ENCODE peak calls at places on chromosomes 11 and 22, in five cellular contexts. B is astrocyte, W is Calu3, G is spleen, P is fibroblast of the aortic adventitia. X is an unnamed sample.

GRCh38 chr22:33513388-33514336 is 406.6 kb downstream of the LARGE1 start:
- DNase-seq in B (peak; percentile 10), P (peak; percentile 62), G (no peak), W (no peak), X (no peak)

GRCh38 chr22:31822523-31822922 is 68.7 kb downstream of the DEPDC5 start:
- DNase-seq in G (no peak), W (no peak), B (no peak), P (no peak), X (no peak)

GRCh38 chr11:68431984-68432600 is 28.5 kb upstream of the PPP6R3 start:
- DNase-seq in G (no peak), B (no peak), W (no peak), P (no peak), X (no peak)

GRCh38 chr22:50672471-50673230 is at the start of gene SHANK3:
- DNase-seq in P (no peak), B (no peak), G (peak; percentile 89), W (no peak), X (no peak)

GRCh38 chr22:42814215-42814614 is 42.9 kb downstream of the ARFGAP3 start:
- DNase-seq in P (peak; percentile 20), B (no peak), G (no peak), W (no peak), X (no peak)

GRCh38 chr11:71454470-71455113 is 1.6 kb downstream of the NADSYN1 start:
- DNase-seq in P (no peak), G (peak; percentile 68), B (no peak), W (peak; percentile 43), X (peak; percentile 68)

GRCh38 chr11:116853461-116854073 is 16.1 kb upstream of the APOA1 start:
- DNase-seq in G (no peak), W (peak; percentile 38), P (peak; percentile 83), B (peak; percentile 96), X (peak; percentile 48)

GRCh38 chr11:14924291-14924690 is 32.3 kb upstream of the CYP2R1 start:
- DNase-seq in P (no peak), W (no peak), B (no peak), G (no peak), X (no peak)

GRCh38 chr22:21045585-21046294 is at the start of gene LRRC74B:
- DNase-seq in G (peak; percentile 92), W (peak; percentile 92), B (peak; percentile 87), P (peak; percentile 84), X (peak; percentile 88)

GRCh38 chr11:117868815-117869642 is 7.4 kb downstream of the FXYD6 start:
- DNase-seq in B (no peak), P (no peak), G (no peak), W (no peak), X (no peak)

GRCh38 chr11:109140857-109141515 is 281.0 kb upstream of the C11orf87 start:
- DNase-seq in B (no peak), W (no peak), P (no peak), G (no peak), X (no peak)

GRCh38 chr11:94544832-94545640 is 1.3 kb downstream of the FUT4 start:
- DNase-seq in W (no peak), B (no peak), P (no peak), G (peak; percentile 88), X (peak; percentile 51)

GRCh38 chr11:9573775-9574555 is 495 bp downstream of the WEE1 start:
- DNase-seq in G (peak; percentile 89), P (peak; percentile 16), W (no peak), B (no peak), X (peak; percentile 32)

GRCh38 chr11:112513936-112514716 is 253.5 kb upstream of the PLET1 start:
- DNase-seq in G (no peak), P (no peak), B (no peak), W (no peak), X (no peak)

GRCh38 chr11:69562302-69562701 is 78.7 kb upstream of the CCND1 start:
- DNase-seq in P (no peak), W (no peak), G (no peak), B (no peak), X (no peak)

GRCh38 chr11:57269580-57270021 is 32.6 kb upstream of the APLNR start:
- DNase-seq in B (no peak), W (no peak), G (peak; percentile 78), P (no peak), X (no peak)

GRCh38 chr11:3093281-3094191 is 36.3 kb upstream of the CARS1 start:
- DNase-seq in P (no peak), G (no peak), B (no peak), W (no peak), X (no peak)

GRCh38 chr11:83219095-83219494 is 25.6 kb downstream of the ANKRD42 start:
- DNase-seq in G (no peak), W (peak; percentile 18), P (no peak), B (no peak), X (no peak)

GRCh38 chr11:35324183-35324582 is 95.2 kb downstream of the SLC1A2 start:
- DNase-seq in G (no peak), W (no peak), P (no peak), B (no peak), X (no peak)

GRCh38 chr22:47705350-47705749 is 942.9 kb downstream of the TBC1D22A start:
- DNase-seq in G (no peak), P (no peak), W (no peak), B (no peak), X (no peak)

GRCh38 chr11:61827573-61828378 is at the start of gene FADS2:
- DNase-seq in P (peak; percentile 94), G (peak; percentile 92), B (peak; percentile 94), W (peak; percentile 50), X (peak; percentile 63)
- TF ChIP-seq CTCF in P (peak; percentile 1), G (no peak), B (no peak), W (no peak), X (no peak)

GRCh38 chr11:72556433-72556832 is 117.8 kb downstream of the PDE2A start:
- DNase-seq in G (no peak), B (no peak), W (no peak), P (no peak), X (no peak)

GRCh38 chr11:72552399-72552910 is 118.1 kb upstream of the CLPB start:
- DNase-seq in W (no peak), G (no peak), B (no peak), P (no peak), X (no peak)

GRCh38 chr11:72551571-72551970 is 117.2 kb upstream of the CLPB start:
- DNase-seq in B (no peak), P (no peak), W (no peak), G (no peak), X (no peak)

GRCh38 chr11:72548481-72548880 is 114.2 kb upstream of the CLPB start:
- DNase-seq in G (no peak), B (no peak), W (no peak), P (no peak), X (no peak)

GRCh38 chr11:72553748-72554147 is 119.4 kb upstream of the CLPB start:
- DNase-seq in W (no peak), P (no peak), G (no peak), B (no peak), X (no peak)
- TF ChIP-seq CTCF in W (no peak), P (no peak), G (no peak), B (no peak), X (no peak)

GRCh38 chr11:62057069-62057468 is 66.7 kb upstream of the INCENP start:
- DNase-seq in W (no peak), G (no peak), B (no peak), P (no peak), X (no peak)

GRCh38 chr11:62055970-62056369 is 67.8 kb upstream of the INCENP start:
- DNase-seq in W (no peak), B (no peak), P (no peak), G (peak; percentile 20), X (no peak)

GRCh38 chr11:62054081-62054480 is 69.7 kb upstream of the INCENP start:
- DNase-seq in W (no peak), B (no peak), G (peak; percentile 15), P (no peak), X (no peak)

GRCh38 chr11:62050716-62051115 is 73.1 kb upstream of the INCENP start:
- DNase-seq in W (no peak), G (no peak), P (no peak), B (no peak), X (no peak)

DNA sequence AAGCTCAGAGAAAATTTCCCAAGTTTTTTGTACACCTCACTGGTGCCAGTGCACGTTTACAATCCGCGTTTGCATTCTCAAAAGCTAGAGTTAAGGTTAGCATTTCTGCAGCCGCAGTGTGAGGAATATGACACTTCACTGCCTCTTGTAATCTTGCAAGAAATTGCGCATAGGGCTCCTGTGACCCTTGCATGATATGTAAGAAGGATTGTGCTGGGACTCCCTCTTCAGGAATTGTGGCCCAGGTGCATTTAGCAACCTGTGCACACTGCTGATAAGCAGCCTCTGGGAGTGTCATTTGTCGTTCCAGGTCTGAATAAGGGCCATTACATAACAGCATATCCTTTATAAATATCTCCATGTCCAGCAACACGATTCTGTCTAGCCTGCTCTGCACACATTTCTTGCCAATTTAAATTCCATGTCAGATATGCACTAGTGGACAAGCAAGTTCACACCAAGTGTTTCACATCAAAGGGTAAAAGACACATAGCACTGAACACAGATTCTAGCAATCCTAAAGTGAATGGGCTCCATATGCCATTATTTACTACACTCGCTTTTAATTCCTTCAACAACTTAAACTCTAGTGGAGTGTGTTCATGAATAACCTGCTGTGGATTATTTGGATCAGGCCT is 69.2 kb upstream of the INCENP start:
- DNase-seq in B (no peak), W (peak; percentile 66), G (peak; percentile 29), P (peak; percentile 81), X (peak; percentile 72)
- TF ChIP-seq CTCF in B (no peak), W (peak; percentile 62), G (no peak), P (peak; percentile 58), X (peak; percentile 53)

DNA sequence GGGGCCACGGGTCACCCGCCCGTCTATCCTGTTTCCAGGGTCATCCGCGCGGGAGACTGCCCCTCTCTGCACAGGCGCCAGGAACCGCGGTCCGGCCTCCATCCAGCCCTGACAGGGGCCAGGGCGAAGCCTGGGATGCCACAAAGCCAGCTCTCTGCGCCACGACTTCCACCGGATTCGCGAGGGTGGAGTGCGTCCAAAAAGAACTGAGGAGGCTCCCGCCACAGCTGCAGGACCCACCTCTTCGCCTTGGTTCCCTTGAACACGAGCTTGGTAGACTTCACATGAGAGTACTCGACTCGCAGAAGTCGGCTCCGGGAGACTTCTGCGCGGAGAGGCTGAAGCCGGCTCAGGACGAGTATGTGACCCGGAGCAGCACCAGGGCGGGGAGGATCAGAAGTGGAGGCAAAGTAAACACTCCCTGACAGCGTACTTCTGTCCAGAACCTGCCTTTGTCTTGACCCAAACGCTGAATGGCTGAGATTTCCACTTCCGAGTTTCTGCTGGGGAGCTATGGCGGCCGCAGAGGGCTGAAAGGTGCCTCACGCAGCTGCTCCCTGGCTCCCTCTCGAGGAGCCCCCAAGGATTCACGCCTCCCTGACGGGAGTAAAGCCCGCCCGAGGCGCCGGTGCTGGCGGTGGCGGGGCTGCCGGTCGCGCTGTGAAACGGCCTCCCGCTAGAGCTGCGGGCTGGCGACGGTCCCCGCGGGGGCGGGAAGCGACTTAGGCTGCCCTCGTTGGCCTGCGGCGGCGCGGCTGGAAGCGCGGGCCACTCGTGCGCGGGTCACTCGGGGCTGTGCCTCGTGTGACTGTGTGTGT is 4566.7 kb upstream of the OR11H1 start:
- DNase-seq in G (peak; percentile 78), P (no peak), B (no peak), W (no peak), X (no peak)
- TF ChIP-seq CTCF in G (no peak), P (no peak), B (no peak), W (no peak), X (no peak)